ENCODE peak calls at places on chromosomes 6 and 20, in four cellular contexts. Z is IMR-90, Q is H1, B is neuronal stem cell. G is an unnamed sample.

GRCh38 chr6:106084973-106085686 is 1.0 kb upstream of the PRDM1 start:
- DNase-seq in Z (peak; percentile 68), B (no peak), Q (no peak), G (no peak)

GRCh38 chr20:17495826-17496225 is 35.4 kb downstream of the BFSP1 start:
- DNase-seq in B (no peak), Z (no peak), Q (no peak), G (no peak)

GRCh38 chr6:137928286-137928685 is 61.2 kb downstream of the TNFAIP3 start:
- DNase-seq in B (no peak), Q (no peak), Z (no peak), G (no peak)

GRCh38 chr20:14189794-14190402 is 147.5 kb downstream of the FLRT3 start:
- DNase-seq in Q (no peak), Z (peak; percentile 62), B (no peak), G (no peak)

GRCh38 chr20:5821627-5822215 is 71.5 kb downstream of the SHLD1 start:
- DNase-seq in Q (no peak), Z (peak; percentile 22), B (no peak), G (no peak)

GRCh38 chr20:32201296-32201976 is 6.1 kb downstream of the PLAGL2 start:
- DNase-seq in Z (peak; percentile 43), B (no peak), Q (no peak), G (no peak)

GRCh38 chr6:71444222-71444621 is 155.6 kb downstream of the OGFRL1 start:
- DNase-seq in Q (no peak), B (no peak), Z (no peak), G (no peak)

GRCh38 chr6:145630598-145630997 is 104.7 kb downstream of the EPM2A start:
- DNase-seq in Z (no peak), B (no peak), Q (no peak), G (no peak)

DNA sequence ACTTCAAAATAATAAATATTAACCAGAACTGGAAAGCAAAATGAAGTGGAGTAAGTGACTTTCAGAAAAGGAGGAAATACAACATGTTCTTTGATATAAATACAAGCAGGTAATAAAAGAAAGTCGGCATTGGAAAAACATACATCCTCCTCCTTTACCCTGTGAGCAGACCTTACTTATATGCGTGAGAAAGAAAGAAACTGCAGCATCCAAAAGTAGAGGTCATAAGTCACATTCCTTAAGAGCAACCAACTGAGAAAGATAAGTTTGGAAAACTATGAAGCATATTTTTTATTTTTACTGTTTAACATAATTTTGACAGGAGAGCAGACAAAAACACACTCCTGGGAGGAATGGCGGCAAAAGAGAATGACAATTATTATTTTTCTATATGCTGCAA is 155.5 kb downstream of the HACE1 start:
- DNase-seq in Z (no peak), B (no peak), Q (no peak), G (no peak)
- H2BK5ac ChIP-seq in Z (no peak overlapping the region), B (no peak overlapping the region), Q (no peak overlapping the region), G (no peak overlapping the region)

DNA sequence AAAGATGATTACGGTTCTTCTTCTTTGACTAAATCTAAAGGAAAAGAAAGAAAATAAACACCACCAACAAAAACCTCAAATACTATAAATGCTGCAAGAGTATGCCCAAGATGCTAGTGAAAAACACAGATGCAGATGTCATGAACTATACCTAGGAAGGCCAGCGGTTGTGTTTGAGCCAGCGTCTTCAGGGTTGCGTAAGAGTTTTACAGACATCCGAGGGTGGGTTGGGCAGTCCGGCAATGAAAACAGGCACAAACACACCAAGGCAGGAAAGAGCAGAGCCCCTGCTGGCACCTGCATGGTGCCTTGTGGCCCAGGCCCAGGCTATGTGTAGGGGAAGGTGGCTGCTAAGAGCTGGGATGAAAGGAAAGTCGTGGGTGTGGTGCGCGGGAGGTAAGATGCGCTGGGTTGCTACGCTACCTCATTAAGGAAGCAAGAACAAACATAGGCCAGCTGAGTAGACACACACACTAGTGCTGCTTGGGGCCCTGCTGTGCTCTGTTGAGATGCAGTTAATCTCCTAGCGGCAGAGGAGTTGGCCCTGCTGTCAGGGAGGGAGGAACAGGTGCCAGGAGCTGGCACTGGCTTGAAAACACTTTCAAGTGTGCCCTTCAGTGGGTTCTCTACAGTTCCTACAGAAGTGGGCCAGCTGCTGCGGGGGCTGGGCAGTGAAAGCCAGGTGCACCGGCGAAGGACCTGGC is 170.2 kb upstream of the PLN start:
- DNase-seq in Z (no peak), Q (no peak), B (peak; percentile 45), G (peak; percentile 56)
- H4K91ac ChIP-seq in Z (no peak overlapping the region), Q (no peak overlapping the region), B (no peak overlapping the region), G (no peak overlapping the region)

DNA sequence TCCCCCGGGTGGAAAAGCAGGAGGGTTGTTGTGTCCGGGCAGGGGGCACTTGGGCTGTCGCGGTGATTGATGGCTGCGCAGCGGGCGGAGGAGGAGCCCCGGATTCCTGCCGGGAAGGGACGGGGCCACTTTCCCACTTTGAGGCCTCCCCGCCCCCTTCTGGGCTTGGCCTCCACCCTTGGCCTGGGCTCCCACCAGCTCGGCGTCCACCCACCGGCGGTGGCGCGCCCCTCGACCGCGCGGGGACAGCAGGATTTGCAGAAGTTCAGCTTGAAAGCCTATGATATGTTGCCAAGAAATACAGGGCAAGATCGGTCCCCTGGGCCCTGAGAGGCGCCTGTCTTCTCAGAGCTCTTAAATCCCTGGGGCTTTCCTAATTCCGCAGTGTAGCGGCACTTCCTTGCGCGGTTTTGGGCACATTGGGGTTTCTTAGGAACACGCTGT is 852 bp downstream of the RIN2 start:
- DNase-seq in Z (no peak), Q (no peak), B (peak; percentile 52), G (peak; percentile 76)
- H2BK5ac ChIP-seq in Z (peak overlapping the region; percentile 41), Q (no peak overlapping the region), B (peak overlapping the region; percentile 40), G (no peak overlapping the region)

DNA sequence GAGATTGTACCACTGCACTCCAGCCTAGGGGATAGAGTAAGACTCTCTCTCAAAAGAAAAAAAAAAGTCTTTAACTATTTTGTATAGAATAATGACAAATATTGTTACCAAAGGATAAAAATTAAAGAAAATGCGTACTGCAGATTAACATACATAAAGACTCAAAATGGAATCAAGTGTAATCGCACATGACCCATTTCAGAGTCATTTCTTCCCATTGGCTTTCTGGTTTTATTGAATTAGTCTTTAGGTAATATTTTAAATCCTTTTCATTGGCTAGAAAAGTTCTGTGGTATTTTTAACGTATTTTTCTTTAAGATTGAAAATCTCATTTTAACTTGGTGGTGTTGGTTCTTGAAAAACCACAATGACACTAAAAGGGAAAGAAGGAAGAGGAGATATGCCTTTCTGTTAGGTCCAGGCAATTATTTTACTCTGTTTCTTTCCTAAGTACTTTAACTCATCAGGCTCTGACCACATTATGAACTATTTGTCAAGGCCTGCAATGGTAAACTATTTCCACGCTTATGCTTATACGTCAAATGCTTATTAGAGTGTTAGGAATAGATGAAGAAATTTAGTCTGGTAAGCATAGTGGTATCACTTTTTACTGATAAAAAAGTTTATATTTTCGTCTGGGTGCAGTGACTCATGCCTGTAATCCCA is 52.3 kb downstream of the PLEKHG1 start:
- DNase-seq in Q (no peak), Z (no peak), B (no peak), G (no peak)
- H4K91ac ChIP-seq in Q (no peak overlapping the region), Z (no peak overlapping the region), B (no peak overlapping the region), G (no peak overlapping the region)

GRCh38 chr6:126067080-126067479 is 80.7 kb downstream of the TRMT11 start:
- DNase-seq in Q (no peak), B (no peak), Z (no peak), G (no peak)

GRCh38 chr6:126064994-126065401 is 78.7 kb downstream of the TRMT11 start:
- DNase-seq in Q (no peak), B (no peak), Z (no peak), G (no peak)

GRCh38 chr6:126063512-126064146 is 77.3 kb downstream of the TRMT11 start:
- DNase-seq in Q (peak; percentile 1), B (no peak), Z (peak; percentile 88), G (no peak)

GRCh38 chr6:126066068-126067048 is 80.0 kb downstream of the TRMT11 start:
- DNase-seq in Q (no peak), B (no peak), Z (no peak), G (no peak)

GRCh38 chr6:126064257-126064993 is 78.1 kb downstream of the TRMT11 start:
- DNase-seq in Q (no peak), B (no peak), Z (peak; percentile 39), G (no peak)
- H2BK5ac ChIP-seq in Q (no peak overlapping the region), B (no peak overlapping the region), Z (no peak overlapping the region), G (no peak overlapping the region)

GRCh38 chr6:110514818-110515217 is 38.4 kb upstream of the SLC22A16 start:
- DNase-seq in Z (no peak), Q (no peak), B (no peak), G (no peak)

GRCh38 chr6:110513001-110513400 is 36.6 kb upstream of the SLC22A16 start:
- DNase-seq in Z (peak; percentile 34), Q (no peak), B (no peak), G (no peak)

GRCh38 chr6:110509617-110510231 is 33.3 kb upstream of the SLC22A16 start:
- DNase-seq in Q (no peak), Z (peak; percentile 89), B (no peak), G (no peak)

GRCh38 chr6:110517034-110517433 is 40.6 kb upstream of the SLC22A16 start:
- DNase-seq in Q (no peak), Z (no peak), B (no peak), G (no peak)

DNA sequence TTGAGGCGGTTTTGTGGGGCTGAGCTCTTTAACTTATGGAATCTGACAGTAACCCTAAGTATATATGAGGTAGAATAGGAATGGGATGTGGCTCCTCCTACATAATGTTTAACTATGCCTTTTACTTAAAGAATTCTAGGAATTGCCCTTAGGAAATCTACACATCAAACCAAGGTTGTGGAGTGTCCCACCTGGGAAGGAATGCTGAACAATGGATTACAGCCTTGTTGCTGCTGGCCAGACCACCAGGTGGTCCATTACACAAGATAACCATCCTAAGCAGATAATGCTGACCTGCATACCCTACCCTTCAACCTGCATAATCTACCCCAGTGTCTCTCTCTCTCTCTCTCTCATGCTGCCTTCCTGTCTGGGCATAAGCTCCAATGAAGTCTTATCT is 35.0 kb upstream of the SLC22A16 start:
- DNase-seq in Z (no peak), B (no peak), Q (peak; percentile 84), G (peak; percentile 80)
- H4K91ac ChIP-seq in Z (no peak overlapping the region), B (no peak overlapping the region), Q (no peak overlapping the region), G (no peak overlapping the region)

GRCh38 chr6:17015144-17015543 is 86.7 kb upstream of the STMND1 start:
- DNase-seq in Z (peak; percentile 89), B (no peak), Q (no peak), G (no peak)

GRCh38 chr6:17013701-17014100 is 88.1 kb upstream of the STMND1 start:
- DNase-seq in B (no peak), Z (peak; percentile 91), Q (no peak), G (no peak)

GRCh38 chr6:17015551-17016381 is 86.1 kb upstream of the STMND1 start:
- DNase-seq in Q (no peak), B (no peak), Z (no peak), G (peak; percentile 39)

GRCh38 chr6:17012421-17013225 is 89.2 kb upstream of the STMND1 start:
- DNase-seq in Z (peak; percentile 65), B (no peak), Q (peak; percentile 25), G (peak; percentile 72)

GRCh38 chr6:17011985-17012384 is 89.9 kb upstream of the STMND1 start:
- DNase-seq in Q (no peak), Z (no peak), B (no peak), G (no peak)
- H2BK5ac ChIP-seq in Q (no peak overlapping the region), Z (peak overlapping the region; percentile 90), B (no peak overlapping the region), G (no peak overlapping the region)

GRCh38 chr6:141445928-141446628 is 686.6 kb upstream of the GJE1 start:
- DNase-seq in Z (no peak), Q (no peak), B (no peak), G (no peak)

GRCh38 chr6:141451508-141452353 is 681.0 kb upstream of the GJE1 start:
- DNase-seq in B (peak; percentile 48), Z (peak; percentile 83), Q (no peak), G (no peak)

GRCh38 chr6:141452354-141452686 is 680.4 kb upstream of the GJE1 start:
- DNase-seq in B (no peak), Z (no peak), Q (no peak), G (no peak)

GRCh38 chr6:141451176-141451507 is 681.6 kb upstream of the GJE1 start:
- DNase-seq in B (no peak), Z (no peak), Q (no peak), G (no peak)
- H4K91ac ChIP-seq in B (no peak overlapping the region), Z (peak overlapping the region; percentile 93), Q (peak overlapping the region; percentile 38), G (no peak overlapping the region)